ENCODE peak calls at places on chromosomes 5 and 9, in ten cellular contexts. One of them, this sample, is unnamed.

GRCh38 chr5:151072234-151073025 is 8.4 kb downstream of the TNIP1 start:
- DNase-seq in ascending aorta: no peak
- DNase-seq in iPS-NIHi11: no peak
- DNase-seq in activated B cell treated with CpG ODN at 0.5 μM for 24 hours: no peak
- DNase-seq in NCI-H1092 treated with DMSO at 0.1 percent for 48 hours: no peak
- DNase-seq in stimulated activated CD8-positive, alpha-beta memory T cell treated with anti-CD3 and anti-CD28 coated beads, Interleukin-15, amount 100 ng/mL, for 1 hour: no peak
- DNase-seq in NCI-H345: no peak
- DNase-seq in left ventricle myocardium inferior: no peak
- DNase-seq in HTR-8/SVneo: peak
- DNase-seq in H4: peak
- DNase-seq in this sample: no peak

GRCh38 chr5:77663081-77663863 is 24.8 kb upstream of the OTP start:
- DNase-seq in ascending aorta: no peak
- DNase-seq in iPS-NIHi11: no peak
- DNase-seq in activated B cell treated with CpG ODN at 0.5 μM for 24 hours: no peak
- DNase-seq in NCI-H1092 treated with DMSO at 0.1 percent for 48 hours: no peak
- DNase-seq in stimulated activated CD8-positive, alpha-beta memory T cell treated with anti-CD3 and anti-CD28 coated beads, Interleukin-15, amount 100 ng/mL, for 1 hour: no peak
- DNase-seq in NCI-H345: no peak
- DNase-seq in left ventricle myocardium inferior: no peak
- DNase-seq in HTR-8/SVneo: no peak
- DNase-seq in H4: no peak
- DNase-seq in this sample: no peak

GRCh38 chr5:154321546-154321945 is 124.3 kb upstream of the SAP30L start:
- DNase-seq in ascending aorta: no peak
- DNase-seq in iPS-NIHi11: no peak
- DNase-seq in activated B cell treated with CpG ODN at 0.5 μM for 24 hours: no peak
- DNase-seq in NCI-H1092 treated with DMSO at 0.1 percent for 48 hours: no peak
- DNase-seq in stimulated activated CD8-positive, alpha-beta memory T cell treated with anti-CD3 and anti-CD28 coated beads, Interleukin-15, amount 100 ng/mL, for 1 hour: no peak
- DNase-seq in NCI-H345: no peak
- DNase-seq in left ventricle myocardium inferior: no peak
- DNase-seq in HTR-8/SVneo: no peak
- DNase-seq in H4: no peak
- DNase-seq in this sample: no peak

GRCh38 chr5:52859619-52860018 is 71.9 kb downstream of the ITGA1 start:
- DNase-seq in ascending aorta: no peak
- DNase-seq in iPS-NIHi11: no peak
- DNase-seq in activated B cell treated with CpG ODN at 0.5 μM for 24 hours: no peak
- DNase-seq in NCI-H1092 treated with DMSO at 0.1 percent for 48 hours: no peak
- DNase-seq in stimulated activated CD8-positive, alpha-beta memory T cell treated with anti-CD3 and anti-CD28 coated beads, Interleukin-15, amount 100 ng/mL, for 1 hour: no peak
- DNase-seq in NCI-H345: no peak
- DNase-seq in left ventricle myocardium inferior: no peak
- DNase-seq in HTR-8/SVneo: peak
- DNase-seq in H4: peak
- DNase-seq in this sample: no peak

GRCh38 chr5:56190500-56190899 is 42.6 kb downstream of the ANKRD55 start:
- DNase-seq in ascending aorta: no peak
- DNase-seq in iPS-NIHi11: no peak
- DNase-seq in activated B cell treated with CpG ODN at 0.5 μM for 24 hours: no peak
- DNase-seq in NCI-H1092 treated with DMSO at 0.1 percent for 48 hours: no peak
- DNase-seq in stimulated activated CD8-positive, alpha-beta memory T cell treated with anti-CD3 and anti-CD28 coated beads, Interleukin-15, amount 100 ng/mL, for 1 hour: no peak
- DNase-seq in NCI-H345: no peak
- DNase-seq in left ventricle myocardium inferior: peak
- DNase-seq in HTR-8/SVneo: no peak
- DNase-seq in H4: peak
- DNase-seq in this sample: no peak

GRCh38 chr9:6686396-6686795 is 40.9 kb upstream of the GLDC start:
- DNase-seq in ascending aorta: no peak
- DNase-seq in iPS-NIHi11: no peak
- DNase-seq in activated B cell treated with CpG ODN at 0.5 μM for 24 hours: no peak
- DNase-seq in NCI-H1092 treated with DMSO at 0.1 percent for 48 hours: no peak
- DNase-seq in stimulated activated CD8-positive, alpha-beta memory T cell treated with anti-CD3 and anti-CD28 coated beads, Interleukin-15, amount 100 ng/mL, for 1 hour: no peak
- DNase-seq in NCI-H345: no peak
- DNase-seq in left ventricle myocardium inferior: no peak
- DNase-seq in HTR-8/SVneo: no peak
- DNase-seq in H4: no peak
- DNase-seq in this sample: no peak

GRCh38 chr5:163529698-163530097 is 24.3 kb downstream of the MAT2B start:
- DNase-seq in ascending aorta: no peak
- DNase-seq in iPS-NIHi11: no peak
- DNase-seq in activated B cell treated with CpG ODN at 0.5 μM for 24 hours: no peak
- DNase-seq in NCI-H1092 treated with DMSO at 0.1 percent for 48 hours: no peak
- DNase-seq in stimulated activated CD8-positive, alpha-beta memory T cell treated with anti-CD3 and anti-CD28 coated beads, Interleukin-15, amount 100 ng/mL, for 1 hour: no peak
- DNase-seq in NCI-H345: no peak
- DNase-seq in left ventricle myocardium inferior: peak
- DNase-seq in HTR-8/SVneo: no peak
- DNase-seq in H4: no peak
- DNase-seq in this sample: no peak

GRCh38 chr9:87871425-87872078 is 11.1 kb upstream of the SPATA31E1 start:
- DNase-seq in ascending aorta: no peak
- DNase-seq in iPS-NIHi11: no peak
- DNase-seq in activated B cell treated with CpG ODN at 0.5 μM for 24 hours: no peak
- DNase-seq in NCI-H1092 treated with DMSO at 0.1 percent for 48 hours: no peak
- DNase-seq in stimulated activated CD8-positive, alpha-beta memory T cell treated with anti-CD3 and anti-CD28 coated beads, Interleukin-15, amount 100 ng/mL, for 1 hour: no peak
- DNase-seq in NCI-H345: no peak
- DNase-seq in left ventricle myocardium inferior: no peak
- DNase-seq in HTR-8/SVneo: no peak
- DNase-seq in H4: no peak
- DNase-seq in this sample: no peak

GRCh38 chr5:59065551-59065950 is 482.7 kb downstream of the RAB3C start:
- DNase-seq in ascending aorta: no peak
- DNase-seq in iPS-NIHi11: no peak
- DNase-seq in activated B cell treated with CpG ODN at 0.5 μM for 24 hours: no peak
- DNase-seq in NCI-H1092 treated with DMSO at 0.1 percent for 48 hours: no peak
- DNase-seq in stimulated activated CD8-positive, alpha-beta memory T cell treated with anti-CD3 and anti-CD28 coated beads, Interleukin-15, amount 100 ng/mL, for 1 hour: no peak
- DNase-seq in NCI-H345: no peak
- DNase-seq in left ventricle myocardium inferior: no peak
- DNase-seq in HTR-8/SVneo: no peak
- DNase-seq in H4: no peak
- DNase-seq in this sample: no peak

GRCh38 chr9:29285818-29286217 is 1712.5 kb upstream of the C9orf72 start:
- DNase-seq in ascending aorta: no peak
- DNase-seq in iPS-NIHi11: no peak
- DNase-seq in activated B cell treated with CpG ODN at 0.5 μM for 24 hours: no peak
- DNase-seq in NCI-H1092 treated with DMSO at 0.1 percent for 48 hours: no peak
- DNase-seq in stimulated activated CD8-positive, alpha-beta memory T cell treated with anti-CD3 and anti-CD28 coated beads, Interleukin-15, amount 100 ng/mL, for 1 hour: no peak
- DNase-seq in NCI-H345: no peak
- DNase-seq in left ventricle myocardium inferior: no peak
- DNase-seq in HTR-8/SVneo: no peak
- DNase-seq in H4: peak
- DNase-seq in this sample: no peak

GRCh38 chr9:134339183-134339806 is 13.0 kb downstream of the RXRA start:
- DNase-seq in ascending aorta: no peak
- DNase-seq in iPS-NIHi11: no peak
- DNase-seq in activated B cell treated with CpG ODN at 0.5 μM for 24 hours: no peak
- DNase-seq in NCI-H1092 treated with DMSO at 0.1 percent for 48 hours: peak
- DNase-seq in stimulated activated CD8-positive, alpha-beta memory T cell treated with anti-CD3 and anti-CD28 coated beads, Interleukin-15, amount 100 ng/mL, for 1 hour: no peak
- DNase-seq in NCI-H345: no peak
- DNase-seq in left ventricle myocardium inferior: no peak
- DNase-seq in HTR-8/SVneo: no peak
- DNase-seq in H4: no peak
- DNase-seq in this sample: no peak

GRCh38 chr5:58466939-58467338 is 7.1 kb upstream of the PLK2 start:
- DNase-seq in ascending aorta: no peak
- DNase-seq in iPS-NIHi11: peak
- DNase-seq in activated B cell treated with CpG ODN at 0.5 μM for 24 hours: no peak
- DNase-seq in NCI-H1092 treated with DMSO at 0.1 percent for 48 hours: no peak
- DNase-seq in stimulated activated CD8-positive, alpha-beta memory T cell treated with anti-CD3 and anti-CD28 coated beads, Interleukin-15, amount 100 ng/mL, for 1 hour: no peak
- DNase-seq in NCI-H345: no peak
- DNase-seq in left ventricle myocardium inferior: no peak
- DNase-seq in HTR-8/SVneo: peak
- DNase-seq in H4: peak
- DNase-seq in this sample: no peak

GRCh38 chr5:13956441-13956840 is 12.0 kb upstream of the DNAH5 start:
- DNase-seq in ascending aorta: no peak
- DNase-seq in iPS-NIHi11: no peak
- DNase-seq in activated B cell treated with CpG ODN at 0.5 μM for 24 hours: no peak
- DNase-seq in NCI-H1092 treated with DMSO at 0.1 percent for 48 hours: no peak
- DNase-seq in stimulated activated CD8-positive, alpha-beta memory T cell treated with anti-CD3 and anti-CD28 coated beads, Interleukin-15, amount 100 ng/mL, for 1 hour: no peak
- DNase-seq in NCI-H345: no peak
- DNase-seq in left ventricle myocardium inferior: no peak
- DNase-seq in HTR-8/SVneo: no peak
- DNase-seq in H4: no peak
- DNase-seq in this sample: no peak

GRCh38 chr9:33260372-33260771 is 4.1 kb downstream of the BAG1 start:
- DNase-seq in ascending aorta: no peak
- DNase-seq in iPS-NIHi11: no peak
- DNase-seq in activated B cell treated with CpG ODN at 0.5 μM for 24 hours: no peak
- DNase-seq in NCI-H1092 treated with DMSO at 0.1 percent for 48 hours: no peak
- DNase-seq in stimulated activated CD8-positive, alpha-beta memory T cell treated with anti-CD3 and anti-CD28 coated beads, Interleukin-15, amount 100 ng/mL, for 1 hour: no peak
- DNase-seq in NCI-H345: no peak
- DNase-seq in left ventricle myocardium inferior: no peak
- DNase-seq in HTR-8/SVneo: no peak
- DNase-seq in H4: no peak
- DNase-seq in this sample: no peak

GRCh38 chr9:76912631-76913275 is 6.8 kb upstream of the PRUNE2 start:
- DNase-seq in ascending aorta: no peak
- DNase-seq in iPS-NIHi11: no peak
- DNase-seq in activated B cell treated with CpG ODN at 0.5 μM for 24 hours: no peak
- DNase-seq in NCI-H1092 treated with DMSO at 0.1 percent for 48 hours: no peak
- DNase-seq in stimulated activated CD8-positive, alpha-beta memory T cell treated with anti-CD3 and anti-CD28 coated beads, Interleukin-15, amount 100 ng/mL, for 1 hour: no peak
- DNase-seq in NCI-H345: no peak
- DNase-seq in left ventricle myocardium inferior: no peak
- DNase-seq in HTR-8/SVneo: peak
- DNase-seq in H4: peak
- DNase-seq in this sample: no peak

GRCh38 chr9:96618209-96619108 is 1.2 kb downstream of the CDC14B start:
- DNase-seq in ascending aorta: no peak
- DNase-seq in iPS-NIHi11: peak
- DNase-seq in activated B cell treated with CpG ODN at 0.5 μM for 24 hours: peak
- DNase-seq in NCI-H1092 treated with DMSO at 0.1 percent for 48 hours: no peak
- DNase-seq in stimulated activated CD8-positive, alpha-beta memory T cell treated with anti-CD3 and anti-CD28 coated beads, Interleukin-15, amount 100 ng/mL, for 1 hour: no peak
- DNase-seq in NCI-H345: no peak
- DNase-seq in left ventricle myocardium inferior: peak
- DNase-seq in HTR-8/SVneo: no peak
- DNase-seq in H4: no peak
- DNase-seq in this sample: no peak

GRCh38 chr5:170795154-170795553 is 11.6 kb downstream of the GABRP start:
- DNase-seq in ascending aorta: no peak
- DNase-seq in iPS-NIHi11: no peak
- DNase-seq in activated B cell treated with CpG ODN at 0.5 μM for 24 hours: no peak
- DNase-seq in NCI-H1092 treated with DMSO at 0.1 percent for 48 hours: no peak
- DNase-seq in stimulated activated CD8-positive, alpha-beta memory T cell treated with anti-CD3 and anti-CD28 coated beads, Interleukin-15, amount 100 ng/mL, for 1 hour: no peak
- DNase-seq in NCI-H345: no peak
- DNase-seq in left ventricle myocardium inferior: no peak
- DNase-seq in HTR-8/SVneo: no peak
- DNase-seq in H4: no peak
- DNase-seq in this sample: no peak

GRCh38 chr9:135993840-135994776 is 32.9 kb upstream of the UBAC1 start:
- DNase-seq in ascending aorta: no peak
- DNase-seq in iPS-NIHi11: no peak
- DNase-seq in activated B cell treated with CpG ODN at 0.5 μM for 24 hours: no peak
- DNase-seq in NCI-H1092 treated with DMSO at 0.1 percent for 48 hours: no peak
- DNase-seq in stimulated activated CD8-positive, alpha-beta memory T cell treated with anti-CD3 and anti-CD28 coated beads, Interleukin-15, amount 100 ng/mL, for 1 hour: no peak
- DNase-seq in NCI-H345: no peak
- DNase-seq in left ventricle myocardium inferior: no peak
- DNase-seq in HTR-8/SVneo: no peak
- DNase-seq in H4: no peak
- DNase-seq in this sample: no peak

GRCh38 chr5:68924490-68925145 is 169.2 kb upstream of the SLC30A5 start:
- DNase-seq in ascending aorta: no peak
- DNase-seq in iPS-NIHi11: no peak
- DNase-seq in activated B cell treated with CpG ODN at 0.5 μM for 24 hours: no peak
- DNase-seq in NCI-H1092 treated with DMSO at 0.1 percent for 48 hours: no peak
- DNase-seq in stimulated activated CD8-positive, alpha-beta memory T cell treated with anti-CD3 and anti-CD28 coated beads, Interleukin-15, amount 100 ng/mL, for 1 hour: no peak
- DNase-seq in NCI-H345: no peak
- DNase-seq in left ventricle myocardium inferior: no peak
- DNase-seq in HTR-8/SVneo: no peak
- DNase-seq in H4: peak
- DNase-seq in this sample: no peak

GRCh38 chr5:64210866-64211265 is 45.2 kb downstream of the RNF180 start:
- DNase-seq in ascending aorta: no peak
- DNase-seq in iPS-NIHi11: no peak
- DNase-seq in activated B cell treated with CpG ODN at 0.5 μM for 24 hours: no peak
- DNase-seq in NCI-H1092 treated with DMSO at 0.1 percent for 48 hours: no peak
- DNase-seq in stimulated activated CD8-positive, alpha-beta memory T cell treated with anti-CD3 and anti-CD28 coated beads, Interleukin-15, amount 100 ng/mL, for 1 hour: no peak
- DNase-seq in NCI-H345: no peak
- DNase-seq in left ventricle myocardium inferior: no peak
- DNase-seq in HTR-8/SVneo: peak
- DNase-seq in H4: peak
- DNase-seq in this sample: no peak

GRCh38 chr5:167296680-167297079 is 994.8 kb upstream of the WWC1 start:
- DNase-seq in ascending aorta: no peak
- DNase-seq in iPS-NIHi11: no peak
- DNase-seq in activated B cell treated with CpG ODN at 0.5 μM for 24 hours: no peak
- DNase-seq in NCI-H1092 treated with DMSO at 0.1 percent for 48 hours: no peak
- DNase-seq in stimulated activated CD8-positive, alpha-beta memory T cell treated with anti-CD3 and anti-CD28 coated beads, Interleukin-15, amount 100 ng/mL, for 1 hour: no peak
- DNase-seq in NCI-H345: no peak
- DNase-seq in left ventricle myocardium inferior: no peak
- DNase-seq in HTR-8/SVneo: no peak
- DNase-seq in H4: peak
- DNase-seq in this sample: no peak

GRCh38 chr5:53019320-53019719 is 30.2 kb downstream of the ITGA2 start:
- DNase-seq in ascending aorta: no peak
- DNase-seq in iPS-NIHi11: no peak
- DNase-seq in activated B cell treated with CpG ODN at 0.5 μM for 24 hours: no peak
- DNase-seq in NCI-H1092 treated with DMSO at 0.1 percent for 48 hours: no peak
- DNase-seq in stimulated activated CD8-positive, alpha-beta memory T cell treated with anti-CD3 and anti-CD28 coated beads, Interleukin-15, amount 100 ng/mL, for 1 hour: no peak
- DNase-seq in NCI-H345: no peak
- DNase-seq in left ventricle myocardium inferior: no peak
- DNase-seq in HTR-8/SVneo: peak
- DNase-seq in H4: peak
- DNase-seq in this sample: no peak

GRCh38 chr5:153900703-153901395 is 137.9 kb downstream of the FAM114A2 start:
- DNase-seq in ascending aorta: no peak
- DNase-seq in iPS-NIHi11: no peak
- DNase-seq in activated B cell treated with CpG ODN at 0.5 μM for 24 hours: no peak
- DNase-seq in NCI-H1092 treated with DMSO at 0.1 percent for 48 hours: no peak
- DNase-seq in stimulated activated CD8-positive, alpha-beta memory T cell treated with anti-CD3 and anti-CD28 coated beads, Interleukin-15, amount 100 ng/mL, for 1 hour: no peak
- DNase-seq in NCI-H345: no peak
- DNase-seq in left ventricle myocardium inferior: no peak
- DNase-seq in HTR-8/SVneo: peak
- DNase-seq in H4: no peak
- DNase-seq in this sample: no peak

GRCh38 chr9:95105519-95106287 is 211.8 kb downstream of the FANCC start:
- DNase-seq in ascending aorta: no peak
- DNase-seq in iPS-NIHi11: no peak
- DNase-seq in activated B cell treated with CpG ODN at 0.5 μM for 24 hours: no peak
- DNase-seq in NCI-H1092 treated with DMSO at 0.1 percent for 48 hours: no peak
- DNase-seq in stimulated activated CD8-positive, alpha-beta memory T cell treated with anti-CD3 and anti-CD28 coated beads, Interleukin-15, amount 100 ng/mL, for 1 hour: no peak
- DNase-seq in NCI-H345: no peak
- DNase-seq in left ventricle myocardium inferior: no peak
- DNase-seq in HTR-8/SVneo: no peak
- DNase-seq in H4: no peak
- DNase-seq in this sample: no peak

GRCh38 chr5:179730852-179731251 is 1.8 kb upstream of the MAML1 start:
- DNase-seq in ascending aorta: no peak
- DNase-seq in iPS-NIHi11: no peak
- DNase-seq in activated B cell treated with CpG ODN at 0.5 μM for 24 hours: no peak
- DNase-seq in NCI-H1092 treated with DMSO at 0.1 percent for 48 hours: no peak
- DNase-seq in stimulated activated CD8-positive, alpha-beta memory T cell treated with anti-CD3 and anti-CD28 coated beads, Interleukin-15, amount 100 ng/mL, for 1 hour: no peak
- DNase-seq in NCI-H345: no peak
- DNase-seq in left ventricle myocardium inferior: no peak
- DNase-seq in HTR-8/SVneo: no peak
- DNase-seq in H4: no peak
- DNase-seq in this sample: no peak

GRCh38 chr9:110217656-110218099 is 9.7 kb upstream of the C9orf152 start:
- DNase-seq in ascending aorta: no peak
- DNase-seq in iPS-NIHi11: no peak
- DNase-seq in activated B cell treated with CpG ODN at 0.5 μM for 24 hours: no peak
- DNase-seq in NCI-H1092 treated with DMSO at 0.1 percent for 48 hours: peak
- DNase-seq in stimulated activated CD8-positive, alpha-beta memory T cell treated with anti-CD3 and anti-CD28 coated beads, Interleukin-15, amount 100 ng/mL, for 1 hour: no peak
- DNase-seq in NCI-H345: peak
- DNase-seq in left ventricle myocardium inferior: no peak
- DNase-seq in HTR-8/SVneo: peak
- DNase-seq in H4: peak
- DNase-seq in this sample: no peak

GRCh38 chr5:57986746-57987145 is 473.1 kb downstream of the PLK2 start:
- DNase-seq in ascending aorta: peak
- DNase-seq in iPS-NIHi11: no peak
- DNase-seq in activated B cell treated with CpG ODN at 0.5 μM for 24 hours: no peak
- DNase-seq in NCI-H1092 treated with DMSO at 0.1 percent for 48 hours: no peak
- DNase-seq in stimulated activated CD8-positive, alpha-beta memory T cell treated with anti-CD3 and anti-CD28 coated beads, Interleukin-15, amount 100 ng/mL, for 1 hour: no peak
- DNase-seq in NCI-H345: no peak
- DNase-seq in left ventricle myocardium inferior: no peak
- DNase-seq in HTR-8/SVneo: no peak
- DNase-seq in H4: peak
- DNase-seq in this sample: no peak

GRCh38 chr9:93230601-93231000 is 46.7 kb downstream of the WNK2 start:
- DNase-seq in ascending aorta: no peak
- DNase-seq in iPS-NIHi11: no peak
- DNase-seq in activated B cell treated with CpG ODN at 0.5 μM for 24 hours: no peak
- DNase-seq in NCI-H1092 treated with DMSO at 0.1 percent for 48 hours: no peak
- DNase-seq in stimulated activated CD8-positive, alpha-beta memory T cell treated with anti-CD3 and anti-CD28 coated beads, Interleukin-15, amount 100 ng/mL, for 1 hour: no peak
- DNase-seq in NCI-H345: no peak
- DNase-seq in left ventricle myocardium inferior: no peak
- DNase-seq in HTR-8/SVneo: no peak
- DNase-seq in H4: no peak
- DNase-seq in this sample: no peak

This sample was measured in H1.